ENCODE peak calls at places on chromosomes 16 and 17, in six cellular contexts. One of them, this sample, is unnamed. For H3K4me1, the result is how much of the 10 kb centered on the place peaks cover.

GRCh38 chr16:61150351-61150750 is 885.9 kb downstream of the CDH8 start:
- DNase-seq in uterus: no peak
- DNase-seq in HCT116: no peak
- DNase-seq in stomach: no peak
- DNase-seq in Peyer's patch: no peak
- DNase-seq in GM12878: no peak
- DNase-seq in this sample: no peak

GRCh38 chr16:66525396-66526180 is 24.3 kb downstream of the TK2 start:
- DNase-seq in uterus: no peak
- DNase-seq in GM12878: no peak
- DNase-seq in stomach: no peak
- DNase-seq in HCT116: no peak
- DNase-seq in Peyer's patch: peak
- DNase-seq in this sample: no peak

GRCh38 chr16:27085182-27085581 is 18.5 kb downstream of the C16orf82 start:
- DNase-seq in uterus: no peak
- DNase-seq in Peyer's patch: no peak
- DNase-seq in stomach: no peak
- DNase-seq in HCT116: no peak
- DNase-seq in GM12878: no peak
- DNase-seq in this sample: no peak

GRCh38 chr17:29682054-29682453 is 59.3 kb upstream of the CORO6 start:
- DNase-seq in uterus: no peak
- DNase-seq in Peyer's patch: no peak
- DNase-seq in stomach: no peak
- DNase-seq in GM12878: no peak
- DNase-seq in HCT116: no peak
- DNase-seq in this sample: no peak

GRCh38 chr17:7021993-7022778 is 664 bp upstream of the BCL6B start:
- DNase-seq in stomach: peak
- DNase-seq in HCT116: no peak
- DNase-seq in GM12878: no peak
- DNase-seq in uterus: peak
- DNase-seq in Peyer's patch: peak
- DNase-seq in this sample: no peak

GRCh38 chr16:11389083-11389482 is 43.8 kb downstream of the RMI2 start:
- DNase-seq in HCT116: no peak
- DNase-seq in uterus: no peak
- DNase-seq in GM12878: no peak
- DNase-seq in stomach: no peak
- DNase-seq in Peyer's patch: no peak
- DNase-seq in this sample: no peak

GRCh38 chr16:15690296-15690695 is 40.3 kb downstream of the NDE1 start:
- DNase-seq in uterus: no peak
- DNase-seq in GM12878: no peak
- DNase-seq in stomach: no peak
- DNase-seq in HCT116: no peak
- DNase-seq in Peyer's patch: no peak
- DNase-seq in this sample: no peak

GRCh38 chr16:2610781-2611498 is 71.4 kb upstream of the KCTD5 start:
- DNase-seq in GM12878: no peak
- DNase-seq in HCT116: no peak
- DNase-seq in Peyer's patch: peak
- DNase-seq in uterus: no peak
- DNase-seq in stomach: no peak
- DNase-seq in this sample: no peak

GRCh38 chr16:73878616-73879015 is 418.0 kb upstream of the PSMD7 start:
- DNase-seq in stomach: no peak
- DNase-seq in uterus: no peak
- DNase-seq in GM12878: peak
- DNase-seq in Peyer's patch: no peak
- DNase-seq in HCT116: peak
- DNase-seq in this sample: no peak

GRCh38 chr16:59973966-59974365 is 1239.8 kb upstream of the GOT2 start:
- DNase-seq in GM12878: no peak
- DNase-seq in uterus: no peak
- DNase-seq in HCT116: no peak
- DNase-seq in stomach: no peak
- DNase-seq in Peyer's patch: no peak
- DNase-seq in this sample: no peak

GRCh38 chr16:51553314-51553713 is 402.2 kb upstream of the SALL1 start:
- DNase-seq in HCT116: no peak
- DNase-seq in Peyer's patch: no peak
- DNase-seq in uterus: no peak
- DNase-seq in stomach: no peak
- DNase-seq in GM12878: no peak
- DNase-seq in this sample: no peak

GRCh38 chr17:72270530-72270929 is 149.7 kb downstream of the SOX9 start:
- DNase-seq in HCT116: no peak
- DNase-seq in stomach: no peak
- DNase-seq in uterus: no peak
- DNase-seq in GM12878: no peak
- DNase-seq in Peyer's patch: no peak
- DNase-seq in this sample: no peak

GRCh38 chr17:70081885-70082284 is 6.9 kb downstream of the KCNJ16 start:
- DNase-seq in stomach: no peak
- DNase-seq in GM12878: no peak
- DNase-seq in Peyer's patch: no peak
- DNase-seq in uterus: no peak
- DNase-seq in HCT116: no peak
- DNase-seq in this sample: no peak

GRCh38 chr16:53207810-53208752 is 153.3 kb downstream of the CHD9 start:
- DNase-seq in stomach: peak
- DNase-seq in Peyer's patch: no peak
- DNase-seq in GM12878: peak
- DNase-seq in HCT116: peak
- DNase-seq in uterus: peak
- DNase-seq in this sample: no peak

GRCh38 chr16:89988951-89989350 is 30.3 kb downstream of the DBNDD1 start:
- DNase-seq in GM12878: no peak
- DNase-seq in stomach: no peak
- DNase-seq in Peyer's patch: no peak
- DNase-seq in uterus: no peak
- DNase-seq in HCT116: no peak
- DNase-seq in this sample: no peak

GRCh38 chr16:54355251-54355650 is 68.7 kb upstream of the IRX3 start:
- DNase-seq in stomach: no peak
- DNase-seq in HCT116: no peak
- DNase-seq in GM12878: no peak
- DNase-seq in Peyer's patch: no peak
- DNase-seq in uterus: no peak
- DNase-seq in this sample: no peak

GRCh38 chr16:80459331-80459777 is 81.4 kb upstream of the DYNLRB2 start:
- DNase-seq in HCT116: no peak
- DNase-seq in stomach: no peak
- DNase-seq in GM12878: no peak
- DNase-seq in uterus: no peak
- DNase-seq in Peyer's patch: no peak
- DNase-seq in this sample: no peak

GRCh38 chr17:37389160-37389559 is 13.4 kb downstream of the C17orf78 start:
- DNase-seq in GM12878: no peak
- DNase-seq in uterus: no peak
- DNase-seq in Peyer's patch: no peak
- DNase-seq in stomach: no peak
- DNase-seq in HCT116: no peak
- DNase-seq in this sample: no peak

GRCh38 chr16:67563708-67564468 is 1.6 kb downstream of the CTCF start:
- DNase-seq in GM12878: no peak
- DNase-seq in HCT116: no peak
- DNase-seq in Peyer's patch: no peak
- DNase-seq in uterus: peak
- DNase-seq in stomach: peak
- DNase-seq in this sample: no peak

GRCh38 chr16:50598256-50598894 is 50.2 kb downstream of the NKD1 start:
- DNase-seq in stomach: peak
- DNase-seq in HCT116: no peak
- DNase-seq in Peyer's patch: no peak
- DNase-seq in uterus: no peak
- DNase-seq in GM12878: no peak
- DNase-seq in this sample: no peak

GRCh38 chr16:718389-718788 is 2.6 kb upstream of the ANTKMT start:
- DNase-seq in uterus: no peak
- DNase-seq in Peyer's patch: no peak
- DNase-seq in stomach: no peak
- DNase-seq in HCT116: no peak
- DNase-seq in GM12878: no peak
- DNase-seq in this sample: no peak
- H3K4me1 ChIP-seq in uterus: under half
- H3K4me1 ChIP-seq in Peyer's patch: half or more
- H3K4me1 ChIP-seq in stomach: under half
- H3K4me1 ChIP-seq in HCT116: under half
- H3K4me1 ChIP-seq in GM12878: under half
- H3K4me1 ChIP-seq in this sample: under half

DNA sequence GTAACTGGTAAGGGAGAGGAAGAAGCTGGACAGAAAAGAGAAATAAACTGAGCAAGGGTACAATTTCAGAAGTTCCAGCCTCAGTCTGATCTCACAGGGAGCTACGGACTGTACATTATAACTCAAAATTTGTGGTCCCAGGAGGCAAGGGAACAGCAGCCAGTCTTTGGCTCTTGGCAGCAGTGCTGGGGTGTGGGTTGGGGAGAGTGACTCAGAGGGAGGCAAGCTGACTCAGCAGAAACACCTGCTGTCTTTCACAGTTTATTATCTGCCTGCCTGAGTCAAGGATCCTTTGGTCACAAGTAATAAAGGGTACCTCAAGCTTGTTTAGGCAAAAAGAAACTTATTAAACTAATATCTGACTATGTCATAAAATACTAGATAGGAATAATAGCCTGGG is 73.5 kb upstream of the KIF2B start:
- DNase-seq in GM12878: no peak
- DNase-seq in stomach: no peak
- DNase-seq in HCT116: no peak
- DNase-seq in uterus: no peak
- DNase-seq in Peyer's patch: no peak
- DNase-seq in this sample: no peak
- H3K27ac ChIP-seq in GM12878: no peak
- H3K27ac ChIP-seq in stomach: no peak
- H3K27ac ChIP-seq in HCT116: no peak
- H3K27ac ChIP-seq in uterus: no peak
- H3K27ac ChIP-seq in Peyer's patch: no peak
- H3K27ac ChIP-seq in this sample: no peak

DNA sequence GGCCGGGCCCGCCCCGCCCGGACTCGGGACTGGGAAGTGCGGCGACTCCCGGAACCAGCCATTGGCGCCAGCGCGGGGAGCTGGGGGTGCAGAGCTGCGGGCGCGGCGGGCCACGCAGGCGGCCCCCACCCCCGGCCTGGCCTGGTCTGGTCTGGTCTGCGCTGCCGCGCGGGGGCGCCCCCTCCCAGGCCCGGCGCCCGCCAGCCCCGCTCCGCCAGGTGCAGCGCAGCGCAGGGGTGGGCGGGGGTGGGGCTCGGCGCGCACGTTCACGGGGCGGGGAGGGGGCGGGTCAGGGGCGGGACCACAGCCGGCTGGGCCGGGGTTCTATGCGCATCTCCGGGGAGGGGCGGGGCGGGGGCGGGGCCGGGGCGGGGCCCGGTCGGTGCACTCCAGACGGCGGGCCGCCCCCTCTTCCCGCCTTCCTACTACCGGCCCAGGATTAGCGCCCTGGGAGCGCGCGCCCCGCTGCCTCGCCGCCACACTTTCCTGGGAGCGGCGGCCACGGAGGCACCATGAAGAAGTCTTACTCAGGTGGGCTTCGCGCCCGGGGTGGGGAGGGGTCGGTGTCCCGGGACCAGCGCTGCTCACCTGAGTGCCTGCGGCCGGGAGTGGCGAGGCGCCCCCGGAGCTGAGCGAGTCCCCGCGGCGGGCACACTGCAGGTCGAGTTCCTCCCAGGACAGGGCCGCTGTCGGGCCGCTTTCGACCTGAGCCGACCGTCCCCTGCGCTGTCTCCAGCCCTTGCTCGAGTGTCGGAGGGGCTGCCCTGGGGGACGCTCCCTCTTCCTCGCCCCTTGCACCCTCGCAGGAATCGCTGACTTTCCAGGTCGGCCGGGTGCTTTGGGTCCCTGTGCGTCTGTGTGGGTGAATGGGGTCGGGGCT is 140.5 kb downstream of the SEC14L1 start:
- DNase-seq in Peyer's patch: peak
- DNase-seq in stomach: peak
- DNase-seq in uterus: no peak
- DNase-seq in GM12878: no peak
- DNase-seq in HCT116: no peak
- DNase-seq in this sample: no peak
- TF ChIP-seq POLR2A in Peyer's patch: peak
- TF ChIP-seq POLR2A in stomach: no peak
- TF ChIP-seq POLR2A in uterus: no peak
- TF ChIP-seq POLR2A in GM12878: no peak
- TF ChIP-seq POLR2A in HCT116: peak
- TF ChIP-seq POLR2A in this sample: no peak

DNA sequence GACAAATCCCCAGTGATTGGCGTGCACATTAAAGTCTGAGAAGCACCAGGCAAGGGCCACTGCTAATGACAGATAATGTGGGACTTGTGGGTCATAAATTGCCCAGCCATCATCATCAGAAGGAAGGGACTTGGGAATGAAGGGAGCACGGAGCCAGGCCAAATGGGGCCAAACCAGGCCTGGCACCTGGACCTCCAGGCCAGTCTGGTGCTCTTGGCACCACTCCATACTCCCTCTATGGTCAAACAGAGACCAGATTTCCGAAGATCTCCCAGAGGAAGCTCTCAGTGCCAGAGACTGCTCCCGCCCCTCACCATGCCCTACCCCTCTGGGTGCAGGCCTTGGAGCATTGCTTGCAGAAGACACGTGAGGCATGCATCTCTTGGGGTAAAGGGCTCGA is 142.2 kb downstream of the CCDC182 start:
- DNase-seq in uterus: no peak
- DNase-seq in stomach: no peak
- DNase-seq in HCT116: no peak
- DNase-seq in Peyer's patch: no peak
- DNase-seq in GM12878: no peak
- DNase-seq in this sample: no peak
- H3K4me1 ChIP-seq in uterus: under half
- H3K4me1 ChIP-seq in stomach: under half
- H3K4me1 ChIP-seq in HCT116: under half
- H3K4me1 ChIP-seq in Peyer's patch: under half
- H3K4me1 ChIP-seq in GM12878: half or more
- H3K4me1 ChIP-seq in this sample: under half

GRCh38 chr17:48093341-48094045 is 7.8 kb downstream of the CBX1 start:
- DNase-seq in HCT116: no peak
- DNase-seq in stomach: no peak
- DNase-seq in uterus: no peak
- DNase-seq in GM12878: no peak
- DNase-seq in Peyer's patch: no peak
- DNase-seq in this sample: no peak
- H3K27ac ChIP-seq in HCT116: no peak
- H3K27ac ChIP-seq in stomach: no peak
- H3K27ac ChIP-seq in uterus: no peak
- H3K27ac ChIP-seq in GM12878: no peak
- H3K27ac ChIP-seq in Peyer's patch: no peak
- H3K27ac ChIP-seq in this sample: peak

This sample was measured in esophagus squamous epithelium.